ENCODE peak calls at places on chromosomes 1 and 21, in five cellular contexts. Z is C1 segment of cervical spinal cord; D is substantia nigra; X is activated T-cell treated with anti-CD3 and anti-CD28 coated beads, Interleukin-2, amount 50 U/mL, for 72 hours; A is CD4-positive, CD25-positive, alpha-beta regulatory T cell. H is an unnamed sample.
A peak's percentile ranks its signal among the peaks of the same experiment; 100 is the strongest.

GRCh38 chr1:222555992-222556615 is 8.2 kb upstream of the HHIPL2 start:
- DNase-seq in Z (no peak), D (no peak), X (no peak), A (no peak), H (no peak)

GRCh38 chr1:116261227-116261626 is 111.8 kb upstream of the ATP1A1 start:
- DNase-seq in Z (no peak), D (no peak), X (no peak), A (no peak), H (no peak)

GRCh38 chr1:210827481-210827880 is 306.5 kb downstream of the KCNH1 start:
- DNase-seq in Z (no peak), D (no peak), X (no peak), A (no peak), H (no peak)

GRCh38 chr1:32887623-32888022 is 1.3 kb downstream of the HPCA start:
- DNase-seq in Z (no peak), D (no peak), X (no peak), A (no peak), H (no peak)

GRCh38 chr1:209435654-209436566 is 147.6 kb upstream of the CAMK1G start:
- DNase-seq in Z (peak; percentile 28), D (peak; percentile 31), X (peak; percentile 44), A (no peak), H (no peak)

GRCh38 chr1:13549021-13549420 is 34.6 kb upstream of the PDPN start:
- DNase-seq in Z (no peak), D (no peak), X (no peak), A (no peak), H (no peak)

GRCh38 chr21:37886726-37887309 is 29.4 kb downstream of the KCNJ6 start:
- DNase-seq in Z (no peak), D (no peak), X (no peak), A (no peak), H (no peak)

GRCh38 chr1:41394918-41395598 is 33.8 kb downstream of the FOXO6 start:
- DNase-seq in Z (peak; percentile 56), D (peak; percentile 52), X (no peak), A (no peak), H (no peak)

GRCh38 chr1:33234588-33234990 is 21.7 kb upstream of the ZNF362 start:
- DNase-seq in Z (no peak), D (no peak), X (no peak), A (no peak), H (no peak)

GRCh38 chr1:186985889-186986491 is 157.2 kb downstream of the PLA2G4A start:
- DNase-seq in Z (no peak), D (no peak), X (no peak), A (no peak), H (no peak)

GRCh38 chr1:43423672-43424550 is 29.8 kb downstream of the HYI start:
- DNase-seq in Z (no peak), D (no peak), X (peak; percentile 19), A (no peak), H (no peak)

GRCh38 chr1:3775498-3776230 is 3.1 kb downstream of the SMIM1 start:
- DNase-seq in Z (peak; percentile 38), D (peak; percentile 14), X (peak; percentile 58), A (no peak), H (peak; percentile 84)

GRCh38 chr1:21921100-21921875 is 15.8 kb downstream of the HSPG2 start:
- DNase-seq in Z (no peak), D (no peak), X (no peak), A (no peak), H (no peak)

GRCh38 chr1:168783831-168784230 is 54.8 kb upstream of the DPT start:
- DNase-seq in Z (no peak), D (no peak), X (no peak), A (no peak), H (no peak)

GRCh38 chr1:71634159-71634558 is 553.3 kb upstream of the ZRANB2 start:
- DNase-seq in Z (no peak), D (no peak), X (no peak), A (no peak), H (no peak)

GRCh38 chr1:31095298-31095981 is 29.9 kb upstream of the PUM1 start:
- DNase-seq in Z (no peak), D (no peak), X (no peak), A (no peak), H (no peak)

GRCh38 chr21:46183910-46184624 is at the start of gene SPATC1L:
- DNase-seq in Z (no peak), D (peak; percentile 39), X (no peak), A (peak; percentile 44), H (peak; percentile 69)

GRCh38 chr1:66559517-66559916 is 25.6 kb downstream of the SGIP1 start:
- DNase-seq in Z (no peak), D (no peak), X (no peak), A (no peak), H (no peak)

GRCh38 chr1:236240690-236241089 is 41.1 kb downstream of the ERO1B start:
- DNase-seq in Z (no peak), D (no peak), X (no peak), A (no peak), H (no peak)

GRCh38 chr1:223142795-223143759 is at the start of gene TLR5:
- DNase-seq in Z (peak; percentile 65), D (peak; percentile 71), X (peak; percentile 90), A (peak; percentile 80), H (peak; percentile 99)

GRCh38 chr1:99672500-99673213 is 26.7 kb downstream of the PALMD start:
- DNase-seq in Z (peak; percentile 1), D (no peak), X (no peak), A (no peak), H (no peak)

GRCh38 chr1:210321552-210321951 is 7.2 kb upstream of the HHAT start:
- DNase-seq in Z (no peak), D (no peak), X (no peak), A (no peak), H (no peak)

H was measured in upper lobe of left lung.